ENCODE peak calls at places on chromosome 11, in six cellular contexts. H is K562, O is SK-N-SH, U is GM12878, K is HepG2, R is H1. G is an unnamed sample.

GRCh38 chr11:104625246-104625645 is 273.0 kb downstream of the CASP12 start:
- DNase-seq in H (no peak), R (no peak), O (no peak), K (no peak), U (no peak), G (no peak)

GRCh38 chr11:12278766-12279671 is 98.4 kb upstream of the PARVA start:
- DNase-seq in U (no peak), O (no peak), R (no peak), K (peak), H (no peak), G (no peak)

GRCh38 chr11:11081786-11082185 is 223.9 kb upstream of the ZBED5 start:
- DNase-seq in H (no peak), R (no peak), O (no peak), U (no peak), K (no peak), G (no peak)

GRCh38 chr11:2099523-2100316 is 39.5 kb downstream of the IGF2 start:
- DNase-seq in H (no peak), R (no peak), O (peak), K (no peak), U (no peak), G (no peak)

GRCh38 chr11:85809881-85810280 is 1.1 kb downstream of the SYTL2 start:
- DNase-seq in K (peak), R (no peak), O (peak), U (no peak), H (peak), G (no peak)

GRCh38 chr11:64716471-64717267 is 6.3 kb downstream of the NRXN2 start:
- DNase-seq in K (no peak), R (no peak), O (peak), U (no peak), H (no peak), G (no peak)

GRCh38 chr11:45900916-45901617 is 6.0 kb downstream of the FREY1 start:
- DNase-seq in O (peak), K (no peak), U (no peak), H (no peak), R (no peak), G (no peak)

GRCh38 chr11:86438685-86439084 is 64.0 kb downstream of the CCDC81 start:
- DNase-seq in K (no peak), U (no peak), R (no peak), O (no peak), H (no peak), G (no peak)

GRCh38 chr11:126992065-126992803 is 8.3 kb downstream of the KIRREL3 start:
- DNase-seq in H (no peak), K (no peak), O (no peak), U (no peak), R (no peak), G (no peak)

GRCh38 chr11:68942751-68943271 is 38.0 kb downstream of the MRGPRD start:
- DNase-seq in H (no peak), R (no peak), O (no peak), U (no peak), K (no peak), G (peak)

GRCh38 chr11:12668166-12668565 is 6.1 kb upstream of the TEAD1 start:
- DNase-seq in H (no peak), R (no peak), K (no peak), O (no peak), U (no peak), G (no peak)

GRCh38 chr11:70142171-70142875 is 60.8 kb upstream of the FADD start:
- DNase-seq in O (no peak), U (no peak), R (no peak), K (no peak), H (no peak), G (no peak)

GRCh38 chr11:120500414-120500936 is 11.1 kb upstream of the GRIK4 start:
- DNase-seq in H (no peak), R (no peak), U (no peak), O (no peak), K (no peak), G (no peak)

GRCh38 chr11:102451041-102451692 is 1.4 kb downstream of the TMEM123 start:
- DNase-seq in K (no peak), U (no peak), H (no peak), R (no peak), O (no peak), G (no peak)

GRCh38 chr11:84091212-84091986 is 805.2 kb upstream of the CCDC90B start:
- DNase-seq in K (no peak), O (no peak), U (no peak), R (no peak), H (no peak), G (no peak)

GRCh38 chr11:4025957-4026324 is 68.7 kb upstream of the RRM1 start:
- DNase-seq in K (no peak), O (peak), U (no peak), R (no peak), H (no peak), G (no peak)

GRCh38 chr11:86799680-86800075 is 664 bp upstream of the PRSS23 start:
- DNase-seq in R (no peak), K (no peak), U (no peak), O (peak), H (no peak), G (no peak)

GRCh38 chr11:128262463-128263345 is 324.7 kb downstream of the ETS1 start:
- DNase-seq in U (no peak), R (no peak), K (no peak), O (no peak), H (no peak), G (no peak)

GRCh38 chr11:95335989-95336388 is 105.0 kb upstream of the SESN3 start:
- DNase-seq in H (no peak), O (no peak), K (no peak), R (no peak), U (no peak), G (no peak)

GRCh38 chr11:126461996-126462395 is 106.5 kb downstream of the ST3GAL4 start:
- DNase-seq in U (no peak), K (no peak), H (no peak), O (no peak), R (no peak), G (no peak)

GRCh38 chr11:70506986-70507385 is 108.7 kb downstream of the CTTN start:
- DNase-seq in H (no peak), R (no peak), O (peak), K (no peak), U (no peak), G (no peak)

GRCh38 chr11:33480636-33481035 is 220.0 kb downstream of the C11orf91 start:
- DNase-seq in K (no peak), H (no peak), U (no peak), O (no peak), R (no peak), G (no peak)

GRCh38 chr11:23123766-23124165 is 263.5 kb upstream of the CCDC179 start:
- DNase-seq in K (no peak), R (no peak), O (no peak), U (no peak), H (no peak), G (no peak)

GRCh38 chr11:34570584-34570983 is 50.3 kb upstream of the EHF start:
- DNase-seq in U (no peak), K (no peak), O (peak), R (no peak), H (no peak), G (no peak)

GRCh38 chr11:80157447-80157846 is 716.6 kb upstream of the TENM4 start:
- DNase-seq in R (no peak), H (no peak), O (no peak), K (no peak), U (no peak), G (no peak)

GRCh38 chr11:106644824-106645223 is 373.5 kb downstream of the GUCY1A2 start:
- DNase-seq in H (no peak), U (no peak), K (no peak), R (no peak), O (no peak), G (no peak)

GRCh38 chr11:9756461-9756860 is 92.6 kb downstream of the SWAP70 start:
- DNase-seq in U (no peak), H (no peak), K (no peak), R (no peak), O (no peak), G (no peak)
- H3K27ac ChIP-seq in U (no peak), H (no peak), K (no peak), R (no peak), O (no peak), G (no peak)

DNA sequence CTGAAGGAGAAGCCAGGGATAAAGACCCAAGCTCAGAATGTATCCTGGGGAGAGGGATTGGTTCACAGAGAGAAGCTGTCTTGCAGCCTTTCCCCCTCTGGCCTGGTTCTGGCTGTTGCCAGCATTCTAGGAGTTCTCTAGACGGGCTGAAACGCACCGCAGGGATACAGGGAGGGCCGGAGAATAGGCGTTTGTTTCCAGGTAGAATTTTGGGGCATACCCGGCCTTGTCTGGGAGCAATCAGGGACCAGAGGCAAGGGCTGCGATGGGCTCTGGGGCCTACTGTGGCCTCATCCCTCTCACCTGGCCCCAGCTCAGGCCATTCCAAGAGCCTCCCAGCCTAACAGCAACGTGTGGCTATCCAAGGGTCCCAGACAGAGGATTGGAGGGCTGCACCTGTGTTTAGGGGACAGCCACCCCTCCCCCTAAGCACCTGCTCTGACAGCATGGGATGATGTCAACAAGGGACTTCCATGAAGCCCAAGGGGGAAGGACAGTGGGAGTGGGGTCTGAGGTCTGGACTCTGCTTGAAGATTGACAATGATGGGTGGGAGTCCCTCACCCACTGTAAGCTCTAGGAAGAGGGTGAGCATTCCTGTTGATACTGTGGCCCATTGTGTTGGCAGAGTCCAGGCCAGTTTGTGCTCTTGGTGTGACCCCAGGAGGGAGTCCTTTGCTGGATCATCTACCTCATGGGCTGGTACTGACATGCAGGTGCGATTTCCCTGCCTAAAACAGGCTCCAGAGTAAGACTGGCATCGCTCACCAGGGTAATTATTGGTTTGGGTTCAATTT is 46.9 kb downstream of the EIF3F start:
- DNase-seq in O (no peak), U (no peak), R (no peak), K (no peak), H (no peak), G (no peak)
- TF ChIP-seq CTCF in O (no peak), U (no peak), R (no peak), K (no peak), H (no peak), G (no peak)

GRCh38 chr11:118918686-118919280 is 6.9 kb downstream of the BCL9L start:
- DNase-seq in O (no peak), H (no peak), U (no peak), R (no peak), K (no peak), G (no peak)

GRCh38 chr11:118918128-118918685 is 7.5 kb downstream of the BCL9L start:
- DNase-seq in H (peak), O (peak), K (peak), U (no peak), R (no peak), G (no peak)

GRCh38 chr11:118915941-118916841 is 9.5 kb downstream of the BCL9L start:
- DNase-seq in O (no peak), R (no peak), K (no peak), H (no peak), U (no peak), G (no peak)

GRCh38 chr11:118916842-118917388 is 8.8 kb downstream of the BCL9L start:
- DNase-seq in R (no peak), K (peak), U (no peak), H (no peak), O (no peak), G (no peak)

GRCh38 chr11:118917488-118918127 is 8.1 kb downstream of the BCL9L start:
- DNase-seq in O (no peak), U (no peak), K (peak), R (no peak), H (no peak), G (peak)
- TF ChIP-seq GABPA in O (no peak), U (no peak), K (no peak), R (no peak), H (no peak), G (no peak)

GRCh38 chr11:100849914-100850235 is 162.8 kb downstream of the ARHGAP42 start:
- DNase-seq in K (no peak), R (no peak), O (no peak), H (no peak), U (no peak), G (no peak)
- H3K27ac ChIP-seq in K (no peak), R (no peak), O (peak), H (no peak), U (no peak), G (no peak)

GRCh38 chr11:92828576-92828975 is 140.9 kb upstream of the MTNR1B start:
- DNase-seq in H (no peak), O (peak), U (no peak), K (no peak), R (no peak), G (no peak)

GRCh38 chr11:92827132-92827531 is 142.3 kb upstream of the MTNR1B start:
- DNase-seq in H (no peak), R (no peak), U (no peak), O (no peak), K (no peak), G (no peak)

GRCh38 chr11:92830382-92831148 is 138.9 kb upstream of the MTNR1B start:
- DNase-seq in O (no peak), U (no peak), R (no peak), H (no peak), K (no peak), G (no peak)

GRCh38 chr11:92829671-92830070 is 139.8 kb upstream of the MTNR1B start:
- DNase-seq in H (no peak), O (no peak), U (no peak), K (no peak), R (no peak), G (no peak)

DNA sequence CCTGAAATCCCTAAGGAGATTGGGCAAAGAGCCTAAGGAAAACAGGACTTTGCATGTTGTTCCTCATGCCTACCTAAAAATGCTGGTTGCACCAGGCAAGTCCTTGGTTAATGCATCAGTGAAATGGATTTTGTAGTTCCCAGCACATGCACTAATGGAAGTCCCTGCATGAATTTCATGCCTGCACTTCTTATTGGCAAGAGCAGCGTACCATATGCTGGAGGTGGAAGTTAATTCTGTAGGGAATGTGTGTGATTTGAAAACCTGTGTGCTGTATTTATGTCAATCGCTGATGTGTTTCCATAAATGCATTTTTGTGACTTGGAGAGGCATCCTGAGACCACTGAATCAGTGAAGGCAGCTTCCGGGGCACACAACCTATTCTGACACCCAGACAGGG is 140.3 kb upstream of the MTNR1B start:
- DNase-seq in U (no peak), K (no peak), R (no peak), O (no peak), H (no peak), G (no peak)
- TF ChIP-seq CTCF in U (no peak), K (no peak), R (no peak), O (no peak), H (no peak), G (no peak)

DNA sequence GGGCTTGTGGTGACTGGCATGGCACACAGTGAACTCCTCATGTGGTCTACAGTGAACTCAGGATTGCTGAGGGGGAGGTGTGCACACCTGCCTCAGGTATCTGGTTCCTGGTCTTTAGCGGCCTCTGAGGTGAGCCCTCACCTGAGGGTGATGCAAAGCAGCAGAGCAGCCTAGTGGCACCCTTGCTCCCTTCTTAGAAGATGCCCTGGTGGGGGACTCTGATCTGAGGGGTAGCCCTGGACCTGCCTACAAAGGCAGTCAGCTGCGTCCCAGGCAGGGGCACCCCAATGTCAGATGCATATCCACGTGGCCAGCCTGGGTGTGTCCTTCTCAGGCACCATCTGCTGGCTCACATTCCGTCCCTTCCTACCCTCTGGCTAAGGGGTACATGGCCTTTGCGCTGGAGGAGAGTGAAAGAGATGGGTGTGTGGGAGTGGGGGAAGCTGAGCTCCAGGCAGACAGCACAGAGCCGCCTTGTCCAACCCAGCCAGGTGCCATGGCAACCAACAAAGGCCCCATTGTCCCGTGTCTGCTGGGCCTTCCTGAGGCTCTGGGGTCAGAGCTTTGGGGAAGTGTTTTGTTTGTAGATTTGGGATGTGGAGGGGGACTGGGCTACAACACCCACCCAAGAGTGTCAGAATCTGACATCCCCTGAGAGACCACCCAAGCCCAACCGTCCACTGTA is 5.8 kb downstream of the PLEKHB1 start:
- DNase-seq in U (no peak), O (no peak), K (peak), H (no peak), R (no peak), G (no peak)
- TF ChIP-seq GABPA in U (no peak), O (no peak), K (no peak), H (no peak), R (no peak), G (no peak)

GRCh38 chr11:67238894-67239794 is 27.1 kb upstream of the GRK2 start:
- DNase-seq in O (no peak), H (peak), K (no peak), R (no peak), U (no peak), G (no peak)
- H3K27ac ChIP-seq in O (peak), H (peak), K (peak), R (no peak), U (peak), G (peak)

GRCh38 chr11:109808569-109808968 is 284.6 kb upstream of the ZC3H12C start:
- DNase-seq in U (no peak), O (no peak), K (no peak), R (no peak), H (no peak), G (no peak)
- TF ChIP-seq CTCF in U (no peak), O (no peak), K (no peak), R (no peak), H (no peak), G (no peak)

GRCh38 chr11:30143098-30143705 is 87.6 kb upstream of the FSHB start:
- DNase-seq in K (peak), O (peak), H (peak), R (no peak), U (peak), G (peak)
- TF ChIP-seq GABPA in K (no peak), O (no peak), H (no peak), R (no peak), U (no peak), G (no peak)